ENCODE peak calls at places on chromosome X, in six cellular contexts. One of them, this sample, is unnamed.

GRCh38 chrX:15594371-15594770 is 6.4 kb downstream of the ACE2 start:
- DNase-seq in AG04450: no peak
- DNase-seq in CD4-positive, alpha-beta T cell: no peak
- DNase-seq in dorsolateral prefrontal cortex: no peak
- DNase-seq in foreskin keratinocyte: no peak
- DNase-seq in Caco-2: no peak
- DNase-seq in this sample: no peak

GRCh38 chrX:100410901-100411801 is 1.1 kb upstream of the PCDH19 start:
- DNase-seq in AG04450: no peak
- DNase-seq in CD4-positive, alpha-beta T cell: no peak
- DNase-seq in dorsolateral prefrontal cortex: no peak
- DNase-seq in foreskin keratinocyte: no peak
- DNase-seq in Caco-2: no peak
- DNase-seq in this sample: no peak

GRCh38 chrX:123860506-123860840 is 620 bp downstream of the XIAP start:
- DNase-seq in AG04450: no peak
- DNase-seq in CD4-positive, alpha-beta T cell: peak; percentile 1
- DNase-seq in dorsolateral prefrontal cortex: no peak
- DNase-seq in foreskin keratinocyte: peak; percentile 57
- DNase-seq in Caco-2: no peak
- DNase-seq in this sample: no peak

GRCh38 chrX:8755813-8756212 is 23.9 kb upstream of the ANOS1 start:
- DNase-seq in AG04450: no peak
- DNase-seq in CD4-positive, alpha-beta T cell: no peak
- DNase-seq in dorsolateral prefrontal cortex: no peak
- DNase-seq in foreskin keratinocyte: peak; percentile 74
- DNase-seq in Caco-2: no peak
- DNase-seq in this sample: no peak

GRCh38 chrX:94524867-94525266 is 850.9 kb downstream of the FAM133A start:
- DNase-seq in AG04450: no peak
- DNase-seq in CD4-positive, alpha-beta T cell: no peak
- DNase-seq in dorsolateral prefrontal cortex: no peak
- DNase-seq in foreskin keratinocyte: no peak
- DNase-seq in Caco-2: no peak
- DNase-seq in this sample: no peak

GRCh38 chrX:48864210-48864609 is 28.8 kb upstream of the PCSK1N start:
- DNase-seq in AG04450: peak; percentile 13
- DNase-seq in CD4-positive, alpha-beta T cell: no peak
- DNase-seq in dorsolateral prefrontal cortex: no peak
- DNase-seq in foreskin keratinocyte: peak; percentile 15
- DNase-seq in Caco-2: no peak
- DNase-seq in this sample: no peak

GRCh38 chrX:24020280-24020876 is 6.6 kb downstream of the KLHL15 start:
- DNase-seq in AG04450: no peak
- DNase-seq in CD4-positive, alpha-beta T cell: no peak
- DNase-seq in dorsolateral prefrontal cortex: no peak
- DNase-seq in foreskin keratinocyte: no peak
- DNase-seq in Caco-2: no peak
- DNase-seq in this sample: no peak

GRCh38 chrX:22177950-22178349 is 94.8 kb upstream of the CBLL2 start:
- DNase-seq in AG04450: no peak
- DNase-seq in CD4-positive, alpha-beta T cell: no peak
- DNase-seq in dorsolateral prefrontal cortex: no peak
- DNase-seq in foreskin keratinocyte: no peak
- DNase-seq in Caco-2: no peak
- DNase-seq in this sample: no peak

GRCh38 chrX:122583526-122583925 is 600.6 kb upstream of the GRIA3 start:
- DNase-seq in AG04450: no peak
- DNase-seq in CD4-positive, alpha-beta T cell: no peak
- DNase-seq in dorsolateral prefrontal cortex: no peak
- DNase-seq in foreskin keratinocyte: no peak
- DNase-seq in Caco-2: no peak
- DNase-seq in this sample: no peak

GRCh38 chrX:48972214-48973164 is 845 bp upstream of the KCND1 start:
- DNase-seq in AG04450: no peak
- DNase-seq in CD4-positive, alpha-beta T cell: no peak
- DNase-seq in dorsolateral prefrontal cortex: peak; percentile 23
- DNase-seq in foreskin keratinocyte: peak; percentile 18
- DNase-seq in Caco-2: peak; percentile 48
- DNase-seq in this sample: no peak

GRCh38 chrX:21838937-21839333 is 482 bp upstream of the MBTPS2 start:
- DNase-seq in AG04450: no peak
- DNase-seq in CD4-positive, alpha-beta T cell: no peak
- DNase-seq in dorsolateral prefrontal cortex: no peak
- DNase-seq in foreskin keratinocyte: no peak
- DNase-seq in Caco-2: no peak
- DNase-seq in this sample: no peak

GRCh38 chrX:153184787-153185186 is 5.7 kb downstream of the MAGEA1 start:
- DNase-seq in AG04450: no peak
- DNase-seq in CD4-positive, alpha-beta T cell: no peak
- DNase-seq in dorsolateral prefrontal cortex: no peak
- DNase-seq in foreskin keratinocyte: no peak
- DNase-seq in Caco-2: no peak
- DNase-seq in this sample: no peak

GRCh38 chrX:123013141-123013540 is 170.9 kb upstream of the GRIA3 start:
- DNase-seq in AG04450: no peak
- DNase-seq in CD4-positive, alpha-beta T cell: no peak
- DNase-seq in dorsolateral prefrontal cortex: no peak
- DNase-seq in foreskin keratinocyte: peak; percentile 25
- DNase-seq in Caco-2: no peak
- DNase-seq in this sample: no peak

GRCh38 chrX:150200820-150201287 is 162.3 kb upstream of the MAMLD1 start:
- DNase-seq in AG04450: peak; percentile 86
- DNase-seq in CD4-positive, alpha-beta T cell: peak; percentile 3
- DNase-seq in dorsolateral prefrontal cortex: no peak
- DNase-seq in foreskin keratinocyte: peak; percentile 97
- DNase-seq in Caco-2: no peak
- DNase-seq in this sample: peak; percentile 87

GRCh38 chrX:15929231-15929630 is 74.6 kb upstream of the AP1S2 start:
- DNase-seq in AG04450: no peak
- DNase-seq in CD4-positive, alpha-beta T cell: no peak
- DNase-seq in dorsolateral prefrontal cortex: no peak
- DNase-seq in foreskin keratinocyte: no peak
- DNase-seq in Caco-2: peak; percentile 44
- DNase-seq in this sample: no peak

GRCh38 chrX:47232803-47233332 is at the start of gene USP11:
- DNase-seq in AG04450: no peak
- DNase-seq in CD4-positive, alpha-beta T cell: peak; percentile 28
- DNase-seq in dorsolateral prefrontal cortex: peak; percentile 50
- DNase-seq in foreskin keratinocyte: no peak
- DNase-seq in Caco-2: peak; percentile 62
- DNase-seq in this sample: no peak

GRCh38 chrX:29858714-29859113 is 356.6 kb upstream of the MAGEB2 start:
- DNase-seq in AG04450: peak; percentile 18
- DNase-seq in CD4-positive, alpha-beta T cell: no peak
- DNase-seq in dorsolateral prefrontal cortex: no peak
- DNase-seq in foreskin keratinocyte: peak; percentile 45
- DNase-seq in Caco-2: no peak
- DNase-seq in this sample: peak; percentile 6

GRCh38 chrX:29136904-29137303 is 549.7 kb downstream of the IL1RAPL1 start:
- DNase-seq in AG04450: no peak
- DNase-seq in CD4-positive, alpha-beta T cell: no peak
- DNase-seq in dorsolateral prefrontal cortex: no peak
- DNase-seq in foreskin keratinocyte: no peak
- DNase-seq in Caco-2: no peak
- DNase-seq in this sample: no peak

GRCh38 chrX:43121637-43122036 is 343.7 kb upstream of the PPP1R2C start:
- DNase-seq in AG04450: no peak
- DNase-seq in CD4-positive, alpha-beta T cell: no peak
- DNase-seq in dorsolateral prefrontal cortex: no peak
- DNase-seq in foreskin keratinocyte: peak; percentile 9
- DNase-seq in Caco-2: no peak
- DNase-seq in this sample: no peak

GRCh38 chrX:31331045-31331444 is 259.2 kb upstream of the FTHL17 start:
- DNase-seq in AG04450: no peak
- DNase-seq in CD4-positive, alpha-beta T cell: no peak
- DNase-seq in dorsolateral prefrontal cortex: no peak
- DNase-seq in foreskin keratinocyte: no peak
- DNase-seq in Caco-2: no peak
- DNase-seq in this sample: no peak

GRCh38 chrX:51614353-51614752 is 4.4 kb downstream of the CENPVL3 start:
- DNase-seq in AG04450: peak; percentile 4
- DNase-seq in CD4-positive, alpha-beta T cell: no peak
- DNase-seq in dorsolateral prefrontal cortex: no peak
- DNase-seq in foreskin keratinocyte: peak; percentile 3
- DNase-seq in Caco-2: no peak
- DNase-seq in this sample: no peak

GRCh38 chrX:10110984-10111363 is 45.8 kb upstream of the CLCN4 start:
- DNase-seq in AG04450: no peak
- DNase-seq in CD4-positive, alpha-beta T cell: peak; percentile 44
- DNase-seq in dorsolateral prefrontal cortex: no peak
- DNase-seq in foreskin keratinocyte: no peak
- DNase-seq in Caco-2: no peak
- DNase-seq in this sample: no peak

GRCh38 chrX:22634751-22635150 is 362.0 kb downstream of the CBLL2 start:
- DNase-seq in AG04450: no peak
- DNase-seq in CD4-positive, alpha-beta T cell: no peak
- DNase-seq in dorsolateral prefrontal cortex: no peak
- DNase-seq in foreskin keratinocyte: no peak
- DNase-seq in Caco-2: no peak
- DNase-seq in this sample: no peak

DNA sequence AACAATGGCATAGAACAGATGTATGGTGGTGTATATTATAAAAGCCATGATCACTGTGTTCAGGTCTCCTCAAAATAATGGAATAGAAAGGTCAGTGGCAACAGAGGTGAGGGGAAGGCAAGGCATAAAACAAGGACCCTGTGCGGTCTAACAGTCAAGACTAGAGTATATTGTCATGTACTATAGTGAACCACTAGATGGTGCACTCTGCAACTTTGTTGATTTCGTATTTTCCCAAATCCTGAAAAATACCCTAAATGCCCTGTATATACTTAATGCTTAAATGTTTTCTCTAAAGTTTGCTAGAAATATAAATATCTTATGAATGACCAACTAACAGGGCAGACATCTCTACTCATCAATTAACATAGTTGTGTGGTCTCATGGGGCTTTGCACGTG is 453.0 kb downstream of the PCDH11X start:
- DNase-seq in AG04450: no peak
- DNase-seq in CD4-positive, alpha-beta T cell: no peak
- DNase-seq in dorsolateral prefrontal cortex: no peak
- DNase-seq in foreskin keratinocyte: no peak
- DNase-seq in Caco-2: no peak
- DNase-seq in this sample: no peak
- TF ChIP-seq CTCF in AG04450: peak; percentile 48
- TF ChIP-seq CTCF in CD4-positive, alpha-beta T cell: no peak
- TF ChIP-seq CTCF in dorsolateral prefrontal cortex: peak; percentile 40
- TF ChIP-seq CTCF in foreskin keratinocyte: peak; percentile 48
- TF ChIP-seq CTCF in Caco-2: peak; percentile 36
- TF ChIP-seq CTCF in this sample: no peak

GRCh38 chrX:129981207-129981553 is 1.3 kb upstream of the BCORL1 start:
- DNase-seq in AG04450: no peak
- DNase-seq in CD4-positive, alpha-beta T cell: no peak
- DNase-seq in dorsolateral prefrontal cortex: no peak
- DNase-seq in foreskin keratinocyte: no peak
- DNase-seq in Caco-2: no peak
- DNase-seq in this sample: no peak
- H3K27me3 ChIP-seq in AG04450: no peaks in the 10 kb centered on the region
- H3K27me3 ChIP-seq in CD4-positive, alpha-beta T cell: no peaks in the 10 kb centered on the region
- H3K27me3 ChIP-seq in dorsolateral prefrontal cortex: no peaks in the 10 kb centered on the region
- H3K27me3 ChIP-seq in foreskin keratinocyte: peaks cover 6% of the 10 kb centered on the region
- H3K27me3 ChIP-seq in Caco-2: no peaks in the 10 kb centered on the region
- H3K27me3 ChIP-seq in this sample: no peaks in the 10 kb centered on the region

GRCh38 chrX:134602410-134602809 is 55.9 kb downstream of the PLAC1 start:
- DNase-seq in AG04450: no peak
- DNase-seq in CD4-positive, alpha-beta T cell: no peak
- DNase-seq in dorsolateral prefrontal cortex: no peak
- DNase-seq in foreskin keratinocyte: no peak
- DNase-seq in Caco-2: no peak
- DNase-seq in this sample: no peak

GRCh38 chrX:134600714-134601113 is 57.6 kb downstream of the PLAC1 start:
- DNase-seq in AG04450: no peak
- DNase-seq in CD4-positive, alpha-beta T cell: no peak
- DNase-seq in dorsolateral prefrontal cortex: no peak
- DNase-seq in foreskin keratinocyte: no peak
- DNase-seq in Caco-2: no peak
- DNase-seq in this sample: no peak

GRCh38 chrX:134604701-134605271 is 53.5 kb downstream of the PLAC1 start:
- DNase-seq in AG04450: no peak
- DNase-seq in CD4-positive, alpha-beta T cell: no peak
- DNase-seq in dorsolateral prefrontal cortex: no peak
- DNase-seq in foreskin keratinocyte: peak; percentile 37
- DNase-seq in Caco-2: no peak
- DNase-seq in this sample: no peak

GRCh38 chrX:134601240-134601639 is 57.0 kb downstream of the PLAC1 start:
- DNase-seq in AG04450: no peak
- DNase-seq in CD4-positive, alpha-beta T cell: no peak
- DNase-seq in dorsolateral prefrontal cortex: no peak
- DNase-seq in foreskin keratinocyte: no peak
- DNase-seq in Caco-2: no peak
- DNase-seq in this sample: no peak

GRCh38 chrX:134603806-134604700 is 54.2 kb downstream of the PLAC1 start:
- DNase-seq in AG04450: peak; percentile 70
- DNase-seq in CD4-positive, alpha-beta T cell: no peak
- DNase-seq in dorsolateral prefrontal cortex: no peak
- DNase-seq in foreskin keratinocyte: peak; percentile 88
- DNase-seq in Caco-2: no peak
- DNase-seq in this sample: peak; percentile 62
- TF ChIP-seq CTCF in AG04450: peak; percentile 49
- TF ChIP-seq CTCF in CD4-positive, alpha-beta T cell: no peak
- TF ChIP-seq CTCF in dorsolateral prefrontal cortex: no peak
- TF ChIP-seq CTCF in foreskin keratinocyte: peak; percentile 45
- TF ChIP-seq CTCF in Caco-2: no peak
- TF ChIP-seq CTCF in this sample: peak; percentile 34

GRCh38 chrX:40003071-40003981 is 94.4 kb downstream of the BCOR start:
- DNase-seq in AG04450: no peak
- DNase-seq in CD4-positive, alpha-beta T cell: no peak
- DNase-seq in dorsolateral prefrontal cortex: no peak
- DNase-seq in foreskin keratinocyte: no peak
- DNase-seq in Caco-2: peak; percentile 85
- DNase-seq in this sample: no peak

GRCh38 chrX:40005290-40006011 is 92.3 kb downstream of the BCOR start:
- DNase-seq in AG04450: no peak
- DNase-seq in CD4-positive, alpha-beta T cell: no peak
- DNase-seq in dorsolateral prefrontal cortex: no peak
- DNase-seq in foreskin keratinocyte: no peak
- DNase-seq in Caco-2: no peak
- DNase-seq in this sample: no peak

GRCh38 chrX:40003982-40004535 is 93.7 kb downstream of the BCOR start:
- DNase-seq in AG04450: no peak
- DNase-seq in CD4-positive, alpha-beta T cell: no peak
- DNase-seq in dorsolateral prefrontal cortex: no peak
- DNase-seq in foreskin keratinocyte: no peak
- DNase-seq in Caco-2: peak; percentile 48
- DNase-seq in this sample: no peak

GRCh38 chrX:40006025-40007017 is 91.4 kb downstream of the BCOR start:
- DNase-seq in AG04450: no peak
- DNase-seq in CD4-positive, alpha-beta T cell: no peak
- DNase-seq in dorsolateral prefrontal cortex: no peak
- DNase-seq in foreskin keratinocyte: no peak
- DNase-seq in Caco-2: peak; percentile 74
- DNase-seq in this sample: no peak

DNA sequence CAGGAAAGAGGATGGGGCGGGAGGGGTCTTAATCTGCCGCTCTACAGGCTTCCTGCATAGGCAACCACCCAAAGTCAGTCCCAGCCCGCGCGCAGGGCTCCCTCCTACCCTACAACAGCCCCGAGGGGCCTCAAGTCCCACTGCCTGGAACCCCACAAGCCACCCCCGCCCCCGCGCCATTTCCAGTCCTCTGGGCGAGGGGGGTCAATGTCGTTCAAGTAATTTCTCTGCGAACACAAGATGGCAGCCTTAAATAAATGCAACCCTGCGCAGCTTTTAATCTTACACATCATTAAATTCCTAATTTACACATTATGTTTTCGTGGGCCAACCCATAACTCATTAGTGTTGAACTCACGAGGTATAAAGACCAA is 92.9 kb downstream of the BCOR start:
- DNase-seq in AG04450: no peak
- DNase-seq in CD4-positive, alpha-beta T cell: no peak
- DNase-seq in dorsolateral prefrontal cortex: no peak
- DNase-seq in foreskin keratinocyte: no peak
- DNase-seq in Caco-2: no peak
- DNase-seq in this sample: no peak
- H3K27me3 ChIP-seq in AG04450: peaks cover 3% of the 10 kb centered on the region
- H3K27me3 ChIP-seq in CD4-positive, alpha-beta T cell: peaks cover 30% of the 10 kb centered on the region
- H3K27me3 ChIP-seq in dorsolateral prefrontal cortex: peaks cover 38% of the 10 kb centered on the region
- H3K27me3 ChIP-seq in foreskin keratinocyte: peaks cover 14% of the 10 kb centered on the region
- H3K27me3 ChIP-seq in Caco-2: no peaks in the 10 kb centered on the region
- H3K27me3 ChIP-seq in this sample: peaks cover 1% of the 10 kb centered on the region

This sample was measured in BJ.